ENCODE peak calls at places on chromosome 3, in four cellular contexts. T is RWPE2, D is GM23248, Z is astrocyte of the cerebellum. B is an unnamed sample.

GRCh38 chr3:33124638-33125037 is 10.8 kb downstream of the CRTAP start:
- DNase-seq in D (no peak), Z (no peak), T (no peak), B (no peak)

GRCh38 chr3:9778102-9778501 is 8.4 kb upstream of the CAMK1 start:
- DNase-seq in D (peak; percentile 95), Z (no peak), T (no peak), B (no peak)

GRCh38 chr3:9826815-9827574 is 16.8 kb downstream of the RPUSD3 start:
- DNase-seq in D (peak; percentile 33), T (no peak), Z (no peak), B (no peak)

GRCh38 chr3:179882322-179882721 is 154.4 kb downstream of the PEX5L start:
- DNase-seq in D (no peak), T (no peak), Z (no peak), B (no peak)

GRCh38 chr3:148513066-148513671 is 184.5 kb upstream of the AGTR1 start:
- DNase-seq in T (no peak), D (peak; percentile 53), Z (no peak), B (no peak)

GRCh38 chr3:134445631-134446030 is 40.2 kb downstream of the ANAPC13 start:
- DNase-seq in D (peak; percentile 56), T (no peak), Z (no peak), B (no peak)

GRCh38 chr3:190012314-190012782 is 108.3 kb downstream of the P3H2 start:
- DNase-seq in T (no peak), D (peak; percentile 55), Z (peak; percentile 91), B (no peak)

GRCh38 chr3:171198781-171199472 is 172.4 kb upstream of the SLC2A2 start:
- DNase-seq in T (no peak), D (no peak), Z (no peak), B (no peak)

GRCh38 chr3:143849854-143850549 is 1.7 kb upstream of the SLC9A9 start:
- DNase-seq in T (no peak), Z (peak; percentile 85), D (peak; percentile 89), B (no peak)

GRCh38 chr3:134665243-134665642 is 14.4 kb upstream of the KY start:
- DNase-seq in D (no peak), Z (no peak), T (no peak), B (no peak)

GRCh38 chr3:50268703-50269451 is at the start of gene SEMA3B:
- DNase-seq in Z (no peak), T (peak; percentile 92), D (peak; percentile 74), B (no peak)

GRCh38 chr3:102141096-102141912 is 292.0 kb downstream of the NFKBIZ start:
- DNase-seq in D (no peak), T (no peak), Z (no peak), B (no peak)

GRCh38 chr3:136266468-136266867 is 16.3 kb downstream of the PCCB start:
- DNase-seq in D (peak; percentile 71), T (no peak), Z (no peak), B (no peak)

GRCh38 chr3:194057570-194058188 is 78.3 kb upstream of the HES1 start:
- DNase-seq in T (no peak), Z (no peak), D (no peak), B (no peak)

GRCh38 chr3:65761890-65762605 is 276.7 kb downstream of the MAGI1 start:
- DNase-seq in D (no peak), Z (no peak), T (no peak), B (no peak)
- H3K4me3 ChIP-seq in D (no peak overlapping the region), Z (no peak overlapping the region), T (no peak overlapping the region), B (no peak overlapping the region)

GRCh38 chr3:147398841-147399534 is 7.4 kb downstream of the ZIC4 start:
- DNase-seq in Z (no peak), T (no peak), D (no peak), B (no peak)

GRCh38 chr3:147400111-147400510 is 6.2 kb downstream of the ZIC4 start:
- DNase-seq in D (peak; percentile 59), T (no peak), Z (no peak), B (no peak)

GRCh38 chr3:147397155-147397888 is 9.0 kb downstream of the ZIC4 start:
- DNase-seq in Z (peak; percentile 97), D (no peak), T (no peak), B (no peak)

GRCh38 chr3:147396709-147397046 is 9.7 kb downstream of the ZIC4 start:
- DNase-seq in Z (no peak), D (no peak), T (no peak), B (no peak)

GRCh38 chr3:147397911-147398809 is 8.2 kb downstream of the ZIC4 start:
- DNase-seq in Z (no peak), D (no peak), T (no peak), B (no peak)
- H3K4me3 ChIP-seq in Z (peak overlapping the region; percentile 54), D (no peak overlapping the region), T (no peak overlapping the region), B (no peak overlapping the region)

DNA sequence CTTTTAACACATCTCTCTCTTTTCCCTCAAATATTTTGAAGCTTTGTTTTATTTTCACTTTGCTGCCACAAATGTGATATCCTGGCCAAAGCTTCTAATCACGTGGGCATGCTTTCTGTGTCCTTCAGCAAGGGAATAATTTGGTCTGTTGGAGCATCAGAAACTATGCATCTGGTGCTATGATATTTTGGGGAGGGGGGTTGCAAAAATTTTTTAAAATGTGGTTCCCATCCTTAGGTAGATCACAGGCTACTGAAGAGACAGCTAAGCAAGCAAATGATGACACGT is 254.3 kb downstream of the GAP43 start:
- DNase-seq in T (no peak), D (no peak), Z (no peak), B (no peak)
- H3K4me3 ChIP-seq in T (no peak overlapping the region), D (peak overlapping the region; percentile 61), Z (no peak overlapping the region), B (no peak overlapping the region)

DNA sequence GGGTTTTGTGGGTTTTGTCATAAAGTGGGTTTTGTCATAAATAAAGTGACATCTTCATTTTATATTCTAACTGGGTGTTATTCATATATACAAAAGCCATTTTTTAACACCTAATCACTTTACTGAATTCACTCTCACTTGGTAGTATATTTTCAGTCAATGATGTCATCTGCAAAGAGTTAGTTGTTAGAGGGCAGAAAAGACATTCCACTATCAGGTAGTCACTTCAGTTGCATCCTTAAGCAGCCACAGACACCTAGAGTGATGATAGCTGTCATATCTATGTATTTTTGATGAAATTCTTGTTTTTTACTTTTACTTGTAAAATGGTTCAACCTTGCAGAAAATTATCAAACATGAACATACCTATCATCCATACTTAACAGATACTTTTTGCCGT is 89.0 kb downstream of the DHX36 start:
- DNase-seq in D (peak; percentile 64), Z (no peak), T (no peak), B (no peak)
- H3K4me3 ChIP-seq in D (no peak overlapping the region), Z (no peak overlapping the region), T (no peak overlapping the region), B (no peak overlapping the region)

B was measured in effector memory CD4-positive, alpha-beta T cell.